ENCODE peak calls at places on chromosomes 7 and 10, in four cellular contexts. One of them, this sample, is unnamed.

GRCh38 chr10:132689721-132690360 is 96.1 kb downstream of the NKX6-2 start:
- DNase-seq in H1: no peak
- DNase-seq in stimulated activated CD4-positive, alpha-beta T cell treated with anti-CD3 and anti-CD28 coated beads, Interleukin-1b, Interleukin-23, amount 100 ng/mL, for 48 hours: no peak
- DNase-seq in Caco-2: no peak
- DNase-seq in this sample: no peak

GRCh38 chr10:45513586-45513985 is 139.6 kb downstream of the ALOX5 start:
- DNase-seq in H1: no peak
- DNase-seq in stimulated activated CD4-positive, alpha-beta T cell treated with anti-CD3 and anti-CD28 coated beads, Interleukin-1b, Interleukin-23, amount 100 ng/mL, for 48 hours: no peak
- DNase-seq in Caco-2: no peak
- DNase-seq in this sample: no peak

GRCh38 chr7:36514289-36515243 is 124.9 kb downstream of the ANLN start:
- DNase-seq in H1: no peak
- DNase-seq in stimulated activated CD4-positive, alpha-beta T cell treated with anti-CD3 and anti-CD28 coated beads, Interleukin-1b, Interleukin-23, amount 100 ng/mL, for 48 hours: no peak
- DNase-seq in Caco-2: no peak
- DNase-seq in this sample: no peak

GRCh38 chr10:109932391-109932790 is 9.1 kb upstream of the XPNPEP1 start:
- DNase-seq in H1: no peak
- DNase-seq in stimulated activated CD4-positive, alpha-beta T cell treated with anti-CD3 and anti-CD28 coated beads, Interleukin-1b, Interleukin-23, amount 100 ng/mL, for 48 hours: no peak
- DNase-seq in Caco-2: no peak
- DNase-seq in this sample: no peak

GRCh38 chr7:21757537-21758282 is 188.0 kb downstream of the CDCA7L start:
- DNase-seq in H1: no peak
- DNase-seq in stimulated activated CD4-positive, alpha-beta T cell treated with anti-CD3 and anti-CD28 coated beads, Interleukin-1b, Interleukin-23, amount 100 ng/mL, for 48 hours: no peak
- DNase-seq in Caco-2: peak; percentile 17
- DNase-seq in this sample: no peak

GRCh38 chr10:97961979-97962378 is 68.4 kb downstream of the CRTAC1 start:
- DNase-seq in H1: no peak
- DNase-seq in stimulated activated CD4-positive, alpha-beta T cell treated with anti-CD3 and anti-CD28 coated beads, Interleukin-1b, Interleukin-23, amount 100 ng/mL, for 48 hours: no peak
- DNase-seq in Caco-2: no peak
- DNase-seq in this sample: no peak

GRCh38 chr10:59626523-59626869 is 83.2 kb downstream of the SLC16A9 start:
- DNase-seq in H1: no peak
- DNase-seq in stimulated activated CD4-positive, alpha-beta T cell treated with anti-CD3 and anti-CD28 coated beads, Interleukin-1b, Interleukin-23, amount 100 ng/mL, for 48 hours: no peak
- DNase-seq in Caco-2: no peak
- DNase-seq in this sample: no peak

GRCh38 chr7:152602962-152603361 is 73.0 kb downstream of the XRCC2 start:
- DNase-seq in H1: no peak
- DNase-seq in stimulated activated CD4-positive, alpha-beta T cell treated with anti-CD3 and anti-CD28 coated beads, Interleukin-1b, Interleukin-23, amount 100 ng/mL, for 48 hours: no peak
- DNase-seq in Caco-2: no peak
- DNase-seq in this sample: no peak

GRCh38 chr10:84837877-84838276 is 509.5 kb downstream of the CCSER2 start:
- DNase-seq in H1: no peak
- DNase-seq in stimulated activated CD4-positive, alpha-beta T cell treated with anti-CD3 and anti-CD28 coated beads, Interleukin-1b, Interleukin-23, amount 100 ng/mL, for 48 hours: no peak
- DNase-seq in Caco-2: no peak
- DNase-seq in this sample: no peak

GRCh38 chr7:20085086-20085485 is 132.1 kb downstream of the MACC1 start:
- DNase-seq in H1: no peak
- DNase-seq in stimulated activated CD4-positive, alpha-beta T cell treated with anti-CD3 and anti-CD28 coated beads, Interleukin-1b, Interleukin-23, amount 100 ng/mL, for 48 hours: no peak
- DNase-seq in Caco-2: no peak
- DNase-seq in this sample: no peak

GRCh38 chr10:31803606-31804195 is 124.9 kb downstream of the ARHGAP12 start:
- DNase-seq in H1: no peak
- DNase-seq in stimulated activated CD4-positive, alpha-beta T cell treated with anti-CD3 and anti-CD28 coated beads, Interleukin-1b, Interleukin-23, amount 100 ng/mL, for 48 hours: no peak
- DNase-seq in Caco-2: no peak
- DNase-seq in this sample: no peak

GRCh38 chr7:80275192-80275605 is 140.6 kb downstream of the GNAI1 start:
- DNase-seq in H1: no peak
- DNase-seq in stimulated activated CD4-positive, alpha-beta T cell treated with anti-CD3 and anti-CD28 coated beads, Interleukin-1b, Interleukin-23, amount 100 ng/mL, for 48 hours: no peak
- DNase-seq in Caco-2: no peak
- DNase-seq in this sample: no peak

GRCh38 chr7:22728416-22729029 is 1.5 kb downstream of the IL6 start:
- DNase-seq in H1: no peak
- DNase-seq in stimulated activated CD4-positive, alpha-beta T cell treated with anti-CD3 and anti-CD28 coated beads, Interleukin-1b, Interleukin-23, amount 100 ng/mL, for 48 hours: no peak
- DNase-seq in Caco-2: peak; percentile 57
- DNase-seq in this sample: no peak

GRCh38 chr7:1620835-1621234 is 49.2 kb upstream of the ELFN1 start:
- DNase-seq in H1: no peak
- DNase-seq in stimulated activated CD4-positive, alpha-beta T cell treated with anti-CD3 and anti-CD28 coated beads, Interleukin-1b, Interleukin-23, amount 100 ng/mL, for 48 hours: no peak
- DNase-seq in Caco-2: no peak
- DNase-seq in this sample: no peak

GRCh38 chr7:122143751-122144711 is at the start of gene AASS:
- DNase-seq in H1: peak; percentile 93
- DNase-seq in stimulated activated CD4-positive, alpha-beta T cell treated with anti-CD3 and anti-CD28 coated beads, Interleukin-1b, Interleukin-23, amount 100 ng/mL, for 48 hours: peak; percentile 80
- DNase-seq in Caco-2: peak; percentile 86
- DNase-seq in this sample: peak; percentile 80

GRCh38 chr7:55026867-55027490 is 8.2 kb downstream of the EGFR start:
- DNase-seq in H1: no peak
- DNase-seq in stimulated activated CD4-positive, alpha-beta T cell treated with anti-CD3 and anti-CD28 coated beads, Interleukin-1b, Interleukin-23, amount 100 ng/mL, for 48 hours: no peak
- DNase-seq in Caco-2: no peak
- DNase-seq in this sample: no peak

GRCh38 chr7:5452937-5453540 is 29.4 kb upstream of the TNRC18 start:
- DNase-seq in H1: no peak
- DNase-seq in stimulated activated CD4-positive, alpha-beta T cell treated with anti-CD3 and anti-CD28 coated beads, Interleukin-1b, Interleukin-23, amount 100 ng/mL, for 48 hours: no peak
- DNase-seq in Caco-2: no peak
- DNase-seq in this sample: no peak

GRCh38 chr10:110498982-110499795 is 1.5 kb downstream of the DUSP5 start:
- DNase-seq in H1: peak; percentile 47
- DNase-seq in stimulated activated CD4-positive, alpha-beta T cell treated with anti-CD3 and anti-CD28 coated beads, Interleukin-1b, Interleukin-23, amount 100 ng/mL, for 48 hours: peak; percentile 45
- DNase-seq in Caco-2: peak; percentile 62
- DNase-seq in this sample: no peak

GRCh38 chr7:82105463-82105862 is 335.6 kb upstream of the HGF start:
- DNase-seq in H1: no peak
- DNase-seq in stimulated activated CD4-positive, alpha-beta T cell treated with anti-CD3 and anti-CD28 coated beads, Interleukin-1b, Interleukin-23, amount 100 ng/mL, for 48 hours: no peak
- DNase-seq in Caco-2: no peak
- DNase-seq in this sample: peak; percentile 15

GRCh38 chr7:128453836-128454804 is 1.6 kb upstream of the HILPDA start:
- DNase-seq in H1: no peak
- DNase-seq in stimulated activated CD4-positive, alpha-beta T cell treated with anti-CD3 and anti-CD28 coated beads, Interleukin-1b, Interleukin-23, amount 100 ng/mL, for 48 hours: no peak
- DNase-seq in Caco-2: no peak
- DNase-seq in this sample: peak; percentile 82

GRCh38 chr10:103241262-103242011 is 4.2 kb upstream of the RPEL1 start:
- DNase-seq in H1: no peak
- DNase-seq in stimulated activated CD4-positive, alpha-beta T cell treated with anti-CD3 and anti-CD28 coated beads, Interleukin-1b, Interleukin-23, amount 100 ng/mL, for 48 hours: no peak
- DNase-seq in Caco-2: peak; percentile 80
- DNase-seq in this sample: no peak

GRCh38 chr7:50588937-50589336 is 23.7 kb upstream of the DDC start:
- DNase-seq in H1: no peak
- DNase-seq in stimulated activated CD4-positive, alpha-beta T cell treated with anti-CD3 and anti-CD28 coated beads, Interleukin-1b, Interleukin-23, amount 100 ng/mL, for 48 hours: no peak
- DNase-seq in Caco-2: peak; percentile 39
- DNase-seq in this sample: no peak

GRCh38 chr7:94375167-94375566 is 19.5 kb upstream of the COL1A2 start:
- DNase-seq in H1: no peak
- DNase-seq in stimulated activated CD4-positive, alpha-beta T cell treated with anti-CD3 and anti-CD28 coated beads, Interleukin-1b, Interleukin-23, amount 100 ng/mL, for 48 hours: no peak
- DNase-seq in Caco-2: no peak
- DNase-seq in this sample: peak; percentile 92

GRCh38 chr10:73877533-73878160 is 3.3 kb upstream of the CAMK2G start:
- DNase-seq in H1: no peak
- DNase-seq in stimulated activated CD4-positive, alpha-beta T cell treated with anti-CD3 and anti-CD28 coated beads, Interleukin-1b, Interleukin-23, amount 100 ng/mL, for 48 hours: no peak
- DNase-seq in Caco-2: no peak
- DNase-seq in this sample: no peak

GRCh38 chr7:116525913-116526857 is 1.3 kb downstream of the CAV1 start:
- DNase-seq in H1: no peak
- DNase-seq in stimulated activated CD4-positive, alpha-beta T cell treated with anti-CD3 and anti-CD28 coated beads, Interleukin-1b, Interleukin-23, amount 100 ng/mL, for 48 hours: peak; percentile 57
- DNase-seq in Caco-2: peak; percentile 88
- DNase-seq in this sample: peak; percentile 60

This sample was measured in smooth muscle cell of the brain vasculature.